ENCODE peak calls at places on chromosomes 3 and 15, in five cellular contexts. One of them, this sample, is unnamed.

GRCh38 chr15:81981888-81982287 is 63.9 kb downstream of the MEX3B start:
- DNase-seq in psoas muscle: no peak
- DNase-seq in fibroblast of lung: peak; percentile 22
- DNase-seq in astrocyte: no peak
- DNase-seq in AG09309: no peak
- DNase-seq in this sample: no peak

GRCh38 chr15:78308422-78309021 is 9.1 kb upstream of the SKIC8 start:
- DNase-seq in astrocyte: peak; percentile 30
- DNase-seq in AG09309: no peak
- DNase-seq in fibroblast of lung: peak; percentile 59
- DNase-seq in psoas muscle: peak; percentile 79
- DNase-seq in this sample: peak; percentile 81

GRCh38 chr15:95134306-95135100 is 903.1 kb downstream of the MCTP2 start:
- DNase-seq in psoas muscle: no peak
- DNase-seq in fibroblast of lung: peak; percentile 36
- DNase-seq in AG09309: no peak
- DNase-seq in astrocyte: peak; percentile 46
- DNase-seq in this sample: no peak

GRCh38 chr15:64809649-64810498 is 15.6 kb downstream of the PIF1 start:
- DNase-seq in fibroblast of lung: peak; percentile 69
- DNase-seq in astrocyte: peak; percentile 27
- DNase-seq in AG09309: no peak
- DNase-seq in psoas muscle: peak; percentile 87
- DNase-seq in this sample: peak; percentile 93

GRCh38 chr3:185727873-185728272 is 97.0 kb downstream of the IGF2BP2 start:
- DNase-seq in fibroblast of lung: no peak
- DNase-seq in AG09309: no peak
- DNase-seq in astrocyte: peak; percentile 33
- DNase-seq in psoas muscle: no peak
- DNase-seq in this sample: no peak

GRCh38 chr3:29128004-29128403 is 152.9 kb upstream of the RBMS3 start:
- DNase-seq in psoas muscle: no peak
- DNase-seq in AG09309: no peak
- DNase-seq in astrocyte: peak; percentile 57
- DNase-seq in fibroblast of lung: no peak
- DNase-seq in this sample: no peak

GRCh38 chr15:41979493-41980266 is 7.3 kb upstream of the EHD4 start:
- DNase-seq in astrocyte: no peak
- DNase-seq in psoas muscle: peak; percentile 4
- DNase-seq in AG09309: no peak
- DNase-seq in fibroblast of lung: no peak
- DNase-seq in this sample: peak; percentile 33

GRCh38 chr15:73746288-73746687 is 6.9 kb downstream of the INSYN1 start:
- DNase-seq in AG09309: no peak
- DNase-seq in astrocyte: no peak
- DNase-seq in fibroblast of lung: no peak
- DNase-seq in psoas muscle: no peak
- DNase-seq in this sample: no peak

GRCh38 chr3:98552232-98553020 is 20.6 kb downstream of the GPR15 start:
- DNase-seq in psoas muscle: no peak
- DNase-seq in fibroblast of lung: no peak
- DNase-seq in AG09309: no peak
- DNase-seq in astrocyte: no peak
- DNase-seq in this sample: no peak

GRCh38 chr3:134004841-134005240 is 24.9 kb downstream of the SLCO2A1 start:
- DNase-seq in fibroblast of lung: no peak
- DNase-seq in AG09309: no peak
- DNase-seq in astrocyte: peak; percentile 15
- DNase-seq in psoas muscle: no peak
- DNase-seq in this sample: no peak

GRCh38 chr3:142963266-142964149 is at the start of gene PAQR9:
- DNase-seq in psoas muscle: peak; percentile 64
- DNase-seq in AG09309: no peak
- DNase-seq in astrocyte: peak; percentile 14
- DNase-seq in fibroblast of lung: no peak
- DNase-seq in this sample: no peak

GRCh38 chr15:77860101-77860691 is 217.3 kb downstream of the TBC1D2B start:
- DNase-seq in fibroblast of lung: no peak
- DNase-seq in astrocyte: no peak
- DNase-seq in AG09309: no peak
- DNase-seq in psoas muscle: peak; percentile 32
- DNase-seq in this sample: no peak

GRCh38 chr3:43659250-43659880 is 31.4 kb upstream of the ABHD5 start:
- DNase-seq in psoas muscle: no peak
- DNase-seq in fibroblast of lung: no peak
- DNase-seq in astrocyte: no peak
- DNase-seq in AG09309: no peak
- DNase-seq in this sample: no peak

GRCh38 chr15:67551207-67551743 is 8.8 kb downstream of the MAP2K5 start:
- DNase-seq in fibroblast of lung: no peak
- DNase-seq in astrocyte: no peak
- DNase-seq in AG09309: no peak
- DNase-seq in psoas muscle: no peak
- DNase-seq in this sample: no peak

GRCh38 chr3:183809209-183809608 is 16.2 kb downstream of the MAP6D1 start:
- DNase-seq in astrocyte: no peak
- DNase-seq in psoas muscle: no peak
- DNase-seq in AG09309: no peak
- DNase-seq in fibroblast of lung: no peak
- DNase-seq in this sample: no peak

GRCh38 chr15:78059110-78059839 is 18.2 kb downstream of the TBC1D2B start:
- DNase-seq in AG09309: no peak
- DNase-seq in fibroblast of lung: peak; percentile 30
- DNase-seq in psoas muscle: no peak
- DNase-seq in astrocyte: peak; percentile 37
- DNase-seq in this sample: no peak

GRCh38 chr3:106728315-106728821 is 648.9 kb upstream of the CCDC54 start:
- DNase-seq in astrocyte: peak; percentile 100
- DNase-seq in fibroblast of lung: peak; percentile 87
- DNase-seq in psoas muscle: no peak
- DNase-seq in AG09309: peak; percentile 96
- DNase-seq in this sample: no peak

GRCh38 chr15:89243046-89243690 is 611 bp upstream of the FANCI start:
- DNase-seq in psoas muscle: peak; percentile 57
- DNase-seq in AG09309: peak; percentile 7
- DNase-seq in astrocyte: no peak
- DNase-seq in fibroblast of lung: peak; percentile 54
- DNase-seq in this sample: peak; percentile 75

GRCh38 chr3:66722675-66723074 is 221.9 kb upstream of the LRIG1 start:
- DNase-seq in psoas muscle: no peak
- DNase-seq in fibroblast of lung: peak; percentile 91
- DNase-seq in AG09309: peak; percentile 43
- DNase-seq in astrocyte: peak; percentile 62
- DNase-seq in this sample: peak; percentile 88

DNA sequence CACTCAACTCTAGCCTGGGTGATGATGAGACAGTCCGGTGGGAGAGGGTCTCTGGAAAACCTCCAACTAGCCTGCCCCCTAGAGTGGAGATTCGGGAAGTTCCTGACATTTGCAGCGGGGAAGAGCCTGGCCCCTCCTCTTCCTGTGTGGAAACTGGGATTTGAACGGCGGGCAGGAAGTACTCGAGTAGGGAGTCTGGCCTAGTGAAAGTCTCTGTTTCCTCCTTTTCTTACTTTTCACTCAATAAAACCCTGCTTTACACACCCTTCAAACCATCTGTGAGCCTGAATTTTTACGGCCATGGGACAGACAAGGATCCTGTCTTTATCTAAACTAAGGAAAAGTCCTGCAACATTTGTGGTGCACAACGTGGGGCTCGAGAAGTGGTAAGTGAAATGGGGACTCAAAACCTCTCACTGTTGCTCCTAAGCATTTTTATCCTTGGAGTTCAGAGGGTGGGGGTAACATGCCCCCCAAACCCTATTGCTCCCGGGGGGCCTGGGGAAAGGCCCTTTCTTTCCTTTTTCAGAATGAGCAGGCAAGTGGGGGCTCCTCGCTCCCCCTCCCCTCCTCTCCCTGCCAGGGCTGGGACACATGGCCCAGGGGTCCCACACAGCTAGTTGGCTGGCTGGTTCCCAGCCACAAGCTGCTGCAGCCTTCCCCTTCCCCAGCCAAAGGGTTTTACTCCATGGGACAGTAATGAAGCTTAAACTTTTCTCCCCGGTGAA is 224.7 kb upstream of the GBE1 start:
- DNase-seq in AG09309: no peak
- DNase-seq in fibroblast of lung: no peak
- DNase-seq in psoas muscle: no peak
- DNase-seq in astrocyte: no peak
- DNase-seq in this sample: no peak
- TF ChIP-seq CTCF in AG09309: no peak
- TF ChIP-seq CTCF in fibroblast of lung: no peak
- TF ChIP-seq CTCF in psoas muscle: no peak
- TF ChIP-seq CTCF in astrocyte: no peak
- TF ChIP-seq CTCF in this sample: no peak

GRCh38 chr15:63402498-63403253 is 21.0 kb upstream of the CA12 start:
- DNase-seq in AG09309: no peak
- DNase-seq in psoas muscle: no peak
- DNase-seq in astrocyte: peak; percentile 13
- DNase-seq in fibroblast of lung: peak; percentile 63
- DNase-seq in this sample: no peak

GRCh38 chr15:63405683-63406456 is 24.2 kb upstream of the CA12 start:
- DNase-seq in psoas muscle: no peak
- DNase-seq in fibroblast of lung: no peak
- DNase-seq in astrocyte: no peak
- DNase-seq in AG09309: no peak
- DNase-seq in this sample: no peak

GRCh38 chr15:63403254-63403945 is 21.8 kb upstream of the CA12 start:
- DNase-seq in psoas muscle: no peak
- DNase-seq in astrocyte: no peak
- DNase-seq in fibroblast of lung: peak; percentile 23
- DNase-seq in AG09309: no peak
- DNase-seq in this sample: no peak

GRCh38 chr15:63407612-63408011 is 26.0 kb upstream of the CA12 start:
- DNase-seq in fibroblast of lung: no peak
- DNase-seq in psoas muscle: no peak
- DNase-seq in AG09309: no peak
- DNase-seq in astrocyte: no peak
- DNase-seq in this sample: no peak

GRCh38 chr15:63405159-63405558 is 23.5 kb upstream of the CA12 start:
- DNase-seq in fibroblast of lung: no peak
- DNase-seq in psoas muscle: no peak
- DNase-seq in astrocyte: no peak
- DNase-seq in AG09309: no peak
- DNase-seq in this sample: no peak
- H3K4me3 ChIP-seq in fibroblast of lung: no peak overlapping the region
- H3K4me3 ChIP-seq in psoas muscle: no peak overlapping the region
- H3K4me3 ChIP-seq in astrocyte: peak overlapping the region; percentile 20
- H3K4me3 ChIP-seq in AG09309: no peak overlapping the region
- H3K4me3 ChIP-seq in this sample: no peak overlapping the region

GRCh38 chr3:179263134-179263533 is 12.2 kb upstream of the KCNMB3 start:
- DNase-seq in AG09309: no peak
- DNase-seq in astrocyte: no peak
- DNase-seq in fibroblast of lung: no peak
- DNase-seq in psoas muscle: no peak
- DNase-seq in this sample: no peak

GRCh38 chr3:179264456-179264855 is 13.5 kb upstream of the KCNMB3 start:
- DNase-seq in psoas muscle: no peak
- DNase-seq in astrocyte: no peak
- DNase-seq in fibroblast of lung: no peak
- DNase-seq in AG09309: no peak
- DNase-seq in this sample: no peak

GRCh38 chr3:179258820-179259219 is 7.9 kb upstream of the KCNMB3 start:
- DNase-seq in AG09309: no peak
- DNase-seq in astrocyte: no peak
- DNase-seq in fibroblast of lung: no peak
- DNase-seq in psoas muscle: no peak
- DNase-seq in this sample: no peak

GRCh38 chr3:179265092-179265491 is 14.2 kb upstream of the KCNMB3 start:
- DNase-seq in AG09309: no peak
- DNase-seq in astrocyte: no peak
- DNase-seq in fibroblast of lung: no peak
- DNase-seq in psoas muscle: no peak
- DNase-seq in this sample: no peak

DNA sequence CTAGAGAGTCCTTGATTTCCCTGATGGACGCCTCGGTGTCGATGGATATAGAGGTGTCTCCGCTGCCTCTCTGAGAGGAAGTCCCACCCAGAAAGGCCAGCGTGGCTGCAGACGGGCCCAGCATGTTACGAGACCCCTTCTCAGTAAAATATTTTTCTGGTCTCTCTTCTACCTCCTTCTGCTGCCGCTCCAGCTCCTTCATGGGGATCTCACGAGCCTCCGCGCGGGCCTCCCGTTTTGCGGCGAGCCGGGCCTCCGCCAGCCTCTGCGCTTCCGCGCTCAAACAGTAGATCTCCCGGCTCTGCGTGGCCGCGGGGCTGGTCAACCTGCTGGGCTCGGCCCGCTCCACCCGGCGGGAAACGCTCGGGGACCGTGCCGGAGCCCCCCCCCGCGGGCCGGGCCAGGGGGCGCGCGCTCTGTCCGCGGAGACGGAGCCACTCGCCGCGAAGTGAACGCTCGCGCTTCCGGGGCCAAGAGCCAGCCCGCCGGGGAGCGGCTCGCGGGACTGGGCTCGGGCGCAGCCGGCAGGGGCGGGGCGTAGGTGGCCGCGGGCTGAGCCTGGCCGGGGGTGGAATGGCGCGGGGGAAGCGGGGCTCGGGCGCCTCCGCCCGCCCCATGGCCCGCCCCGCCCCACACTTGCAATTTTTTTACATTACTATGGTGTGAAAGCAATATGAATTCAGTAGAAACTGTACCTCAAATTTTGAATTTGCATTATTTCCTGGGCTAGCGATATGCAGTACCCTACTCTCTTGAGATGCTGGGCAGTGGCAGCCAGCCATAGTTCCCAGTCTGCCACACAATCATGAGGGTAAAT is 10.2 kb upstream of the KCNMB3 start:
- DNase-seq in psoas muscle: peak; percentile 87
- DNase-seq in fibroblast of lung: peak; percentile 60
- DNase-seq in astrocyte: peak; percentile 45
- DNase-seq in AG09309: peak; percentile 4
- DNase-seq in this sample: peak; percentile 82
- TF ChIP-seq CTCF in psoas muscle: no peak
- TF ChIP-seq CTCF in fibroblast of lung: no peak
- TF ChIP-seq CTCF in astrocyte: no peak
- TF ChIP-seq CTCF in AG09309: no peak
- TF ChIP-seq CTCF in this sample: no peak

GRCh38 chr15:47856071-47856470 is 138.8 kb downstream of the SEMA6D start:
- DNase-seq in fibroblast of lung: no peak
- DNase-seq in astrocyte: no peak
- DNase-seq in psoas muscle: no peak
- DNase-seq in AG09309: no peak
- DNase-seq in this sample: no peak
- H3K4me3 ChIP-seq in fibroblast of lung: no peak overlapping the region
- H3K4me3 ChIP-seq in astrocyte: no peak overlapping the region
- H3K4me3 ChIP-seq in psoas muscle: no peak overlapping the region
- H3K4me3 ChIP-seq in AG09309: no peak overlapping the region
- H3K4me3 ChIP-seq in this sample: no peak overlapping the region

GRCh38 chr3:127000792-127001191 is 17.9 kb downstream of the PLXNA1 start:
- DNase-seq in psoas muscle: no peak
- DNase-seq in fibroblast of lung: no peak
- DNase-seq in astrocyte: no peak
- DNase-seq in AG09309: no peak
- DNase-seq in this sample: no peak

GRCh38 chr3:127003175-127003555 is 20.2 kb downstream of the PLXNA1 start:
- DNase-seq in psoas muscle: no peak
- DNase-seq in fibroblast of lung: no peak
- DNase-seq in AG09309: no peak
- DNase-seq in astrocyte: no peak
- DNase-seq in this sample: no peak

GRCh38 chr3:127002195-127003174 is 19.6 kb downstream of the PLXNA1 start:
- DNase-seq in astrocyte: peak; percentile 86
- DNase-seq in fibroblast of lung: peak; percentile 89
- DNase-seq in AG09309: peak; percentile 70
- DNase-seq in psoas muscle: peak; percentile 92
- DNase-seq in this sample: peak; percentile 93

GRCh38 chr3:127000128-127000527 is 17.2 kb downstream of the PLXNA1 start:
- DNase-seq in fibroblast of lung: no peak
- DNase-seq in astrocyte: no peak
- DNase-seq in psoas muscle: no peak
- DNase-seq in AG09309: no peak
- DNase-seq in this sample: no peak

GRCh38 chr3:127001486-127002194 is 18.7 kb downstream of the PLXNA1 start:
- DNase-seq in AG09309: no peak
- DNase-seq in fibroblast of lung: no peak
- DNase-seq in psoas muscle: no peak
- DNase-seq in astrocyte: no peak
- DNase-seq in this sample: peak; percentile 72
- TF ChIP-seq CTCF in AG09309: no peak
- TF ChIP-seq CTCF in fibroblast of lung: peak; percentile 5
- TF ChIP-seq CTCF in psoas muscle: no peak
- TF ChIP-seq CTCF in astrocyte: no peak
- TF ChIP-seq CTCF in this sample: no peak